ENCODE peak calls at places on chromosomes 2 and 18, in seven cellular contexts. N is GM23338, C is sigmoid colon, V is transverse colon, K is HepG2, X is K562, R is HCT116. E is an unnamed sample. For H3K4me1, the result is how much of the 10 kb centered on the place peaks cover.

GRCh38 chr2:82198809-82199492 is 1894.4 kb upstream of the LRRTM1 start:
- DNase-seq in K (no peak), C (no peak), R (no peak), V (no peak), N (peak), X (no peak), E (no peak)

GRCh38 chr2:5727242-5727641 is 35.1 kb downstream of the SOX11 start:
- DNase-seq in K (no peak), R (no peak), N (no peak), X (no peak), C (no peak), V (no peak), E (no peak)

GRCh38 chr2:164721425-164721824 is 100.1 kb upstream of the GRB14 start:
- DNase-seq in C (no peak), V (no peak), X (no peak), N (no peak), R (no peak), K (no peak), E (no peak)

GRCh38 chr18:69777248-69777647 is 170.4 kb downstream of the CD226 start:
- DNase-seq in V (no peak), N (no peak), C (no peak), X (no peak), K (no peak), R (no peak), E (no peak)

GRCh38 chr2:237612527-237613357 is 14.6 kb upstream of the LRRFIP1 start:
- DNase-seq in V (no peak), N (no peak), R (no peak), C (no peak), X (no peak), K (no peak), E (no peak)

GRCh38 chr2:197212344-197213262 is 98.0 kb downstream of the ANKRD44 start:
- DNase-seq in V (no peak), C (no peak), R (no peak), K (no peak), N (no peak), X (no peak), E (no peak)

GRCh38 chr2:8456149-8457091 is 225.4 kb upstream of the ID2 start:
- DNase-seq in V (no peak), K (no peak), R (no peak), X (no peak), N (peak), C (peak), E (no peak)

GRCh38 chr2:184047536-184047935 is 550.8 kb upstream of the ZNF804A start:
- DNase-seq in X (no peak), N (no peak), K (no peak), C (no peak), R (no peak), V (no peak), E (no peak)

GRCh38 chr2:128310094-128310716 is 8.5 kb downstream of the HS6ST1 start:
- DNase-seq in K (no peak), R (no peak), X (no peak), N (no peak), V (no peak), C (no peak), E (no peak)

GRCh38 chr18:56200381-56200831 is 438.0 kb downstream of the TXNL1 start:
- DNase-seq in K (no peak), V (no peak), X (no peak), R (no peak), C (no peak), N (no peak), E (no peak)

GRCh38 chr18:77254711-77255110 is 5.1 kb downstream of the GALR1 start:
- DNase-seq in K (no peak), X (no peak), C (no peak), V (no peak), R (no peak), N (peak), E (no peak)

GRCh38 chr2:175176624-175177023 is 4.9 kb downstream of the ATP5MC3 start:
- DNase-seq in X (no peak), N (no peak), R (no peak), V (no peak), K (no peak), C (no peak), E (no peak)

GRCh38 chr2:110126926-110127325 is 11.3 kb upstream of the MALL start:
- DNase-seq in X (no peak), N (no peak), R (no peak), C (no peak), V (no peak), K (peak), E (no peak)

GRCh38 chr2:29015701-29016470 is 34.8 kb downstream of the TOGARAM2 start:
- DNase-seq in R (no peak), C (no peak), K (no peak), X (no peak), V (no peak), N (no peak), E (no peak)

GRCh38 chr2:29013046-29013780 is 32.1 kb downstream of the TOGARAM2 start:
- DNase-seq in N (no peak), V (no peak), K (no peak), C (no peak), X (no peak), R (no peak), E (no peak)

GRCh38 chr2:29014331-29014730 is 33.2 kb downstream of the TOGARAM2 start:
- DNase-seq in C (no peak), K (no peak), V (no peak), N (no peak), X (no peak), R (no peak), E (no peak)

GRCh38 chr2:29016500-29016899 is 35.4 kb downstream of the TOGARAM2 start:
- DNase-seq in C (no peak), N (no peak), K (no peak), R (no peak), V (no peak), X (no peak), E (no peak)

DNA sequence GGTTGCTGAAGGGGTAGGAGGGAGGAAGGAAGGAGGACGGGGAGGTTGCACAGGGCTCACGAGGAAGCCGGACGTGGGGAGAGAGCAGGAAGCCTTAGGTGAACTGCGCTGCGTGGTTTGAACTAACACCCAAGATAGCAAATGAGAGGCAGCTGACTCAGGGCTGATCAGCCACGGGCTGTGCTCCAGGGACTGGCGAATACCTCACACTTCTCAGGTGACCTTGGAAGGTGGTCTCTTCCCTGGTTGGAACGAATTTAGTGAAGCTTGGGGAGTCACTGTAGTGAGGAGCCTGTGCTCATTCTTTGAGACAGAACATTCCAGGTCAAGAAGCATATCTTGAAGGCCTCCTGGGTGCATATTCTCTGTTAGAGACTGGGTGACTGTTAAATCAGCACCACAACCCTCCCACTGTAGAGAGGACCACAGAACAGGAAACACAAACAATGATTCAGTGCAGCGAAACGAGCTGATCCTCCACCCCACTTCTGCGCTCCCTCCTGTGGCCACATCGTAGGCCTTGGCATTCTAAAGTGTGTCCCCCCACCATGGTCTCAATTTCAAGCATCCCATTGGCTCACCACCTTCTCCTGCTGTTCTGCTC is 33.8 kb downstream of the TOGARAM2 start:
- DNase-seq in C (no peak), K (no peak), X (peak), N (no peak), V (peak), R (no peak), E (no peak)
- H3K4me1 ChIP-seq in C (under half), K (under half), X (under half), N (under half), V (under half), R (under half), E (under half)

DNA sequence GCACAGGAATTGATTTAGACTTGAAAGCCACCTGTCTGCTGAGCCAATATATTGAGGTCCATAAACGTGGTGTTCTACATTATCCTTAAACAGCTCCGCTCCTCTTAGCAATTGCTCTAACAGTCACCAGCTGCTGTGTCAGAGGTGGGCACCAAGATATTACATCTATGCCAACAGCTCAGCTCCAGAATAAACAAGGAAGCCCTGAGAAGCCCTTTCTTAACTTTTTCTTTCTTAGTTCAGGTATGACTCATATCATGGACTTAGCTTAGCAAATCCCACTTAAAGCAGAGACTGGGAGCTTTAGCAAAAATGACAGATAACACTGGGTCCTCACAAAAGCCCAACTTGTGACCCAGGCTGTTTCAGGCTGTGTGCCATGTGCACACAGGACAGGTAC is 436.6 kb downstream of the IRS1 start:
- DNase-seq in V (no peak), R (no peak), N (no peak), X (no peak), K (no peak), C (no peak), E (no peak)
- H3K27ac ChIP-seq in V (no peak), R (peak), N (no peak), X (no peak), K (no peak), C (no peak), E (no peak)

DNA sequence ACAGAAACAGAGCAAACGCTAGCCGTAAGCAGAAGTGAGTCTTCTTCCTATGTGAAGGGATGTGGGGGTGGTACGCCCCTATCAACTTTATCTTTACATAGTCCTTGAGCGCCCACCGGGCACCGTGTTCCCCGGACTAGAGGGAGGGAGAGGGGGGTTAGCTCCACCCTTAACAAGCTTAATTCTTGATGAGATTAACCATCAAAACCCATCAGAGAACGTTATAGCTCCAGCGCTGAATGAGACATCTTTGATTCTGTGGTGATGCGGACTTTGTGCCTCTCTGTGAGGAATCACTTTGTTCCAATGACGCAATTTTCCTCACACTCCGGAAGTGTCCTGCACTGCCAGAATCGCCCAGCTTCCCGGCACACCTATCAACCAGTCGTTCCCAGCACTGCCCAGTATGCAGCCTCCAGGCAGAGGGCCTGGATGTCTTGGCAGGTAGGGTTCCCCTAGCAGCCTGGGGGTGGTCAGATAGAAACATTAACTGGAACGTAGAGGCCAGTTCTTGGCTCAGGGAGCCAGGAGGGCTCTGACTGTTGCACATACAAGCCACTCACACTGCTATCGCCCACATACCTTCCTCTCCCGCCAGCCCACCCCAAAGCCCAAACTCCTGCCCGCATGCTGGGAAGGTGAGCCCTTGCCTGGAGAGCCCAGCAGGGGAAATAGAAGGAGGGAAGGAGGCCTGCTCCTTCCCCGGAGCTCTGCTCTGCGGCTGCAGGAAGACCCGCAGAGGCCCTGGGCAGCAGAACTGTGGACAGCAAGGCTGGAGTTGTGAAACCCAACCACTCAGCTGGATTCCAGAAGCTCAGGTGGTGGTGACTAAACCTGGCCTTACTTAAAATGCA is 1.9 kb upstream of the ODC1 start:
- DNase-seq in R (no peak), C (no peak), V (peak), X (no peak), N (no peak), K (peak), E (no peak)
- TF ChIP-seq POLR2AphosphoS5 in R (peak), C (no peak), V (peak), X (no peak), N (no peak), K (peak), E (no peak)

GRCh38 chr2:212901604-212902275 is 249.7 kb downstream of the IKZF2 start:
- DNase-seq in N (no peak), K (no peak), R (no peak), C (no peak), V (peak), X (no peak), E (no peak)
- H3K4me1 ChIP-seq in N (under half), K (under half), R (under half), C (under half), V (under half), X (under half), E (under half)

DNA sequence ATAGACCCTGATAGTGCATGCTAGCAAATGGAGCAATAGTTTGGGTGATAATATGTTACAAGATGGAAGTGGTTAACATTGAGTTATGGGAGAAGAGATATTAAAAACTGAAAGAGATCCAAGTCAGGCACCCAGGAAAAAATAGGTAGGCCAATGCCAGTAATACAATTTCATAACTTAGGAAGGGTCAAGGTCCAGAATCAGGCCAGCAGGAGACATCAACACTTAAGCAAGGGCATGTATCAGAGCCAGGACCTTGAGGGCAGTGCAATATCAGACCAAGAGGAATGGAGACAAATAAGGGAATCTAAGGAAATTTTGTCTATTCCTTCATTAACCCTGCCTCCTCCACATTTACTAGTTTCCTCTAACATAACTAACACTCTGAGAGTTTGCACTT is 124.1 kb upstream of the NYAP2 start:
- DNase-seq in V (no peak), X (no peak), R (no peak), C (no peak), K (no peak), N (no peak), E (no peak)
- H3K27ac ChIP-seq in V (no peak), X (no peak), R (no peak), C (no peak), K (no peak), N (no peak), E (no peak)

DNA sequence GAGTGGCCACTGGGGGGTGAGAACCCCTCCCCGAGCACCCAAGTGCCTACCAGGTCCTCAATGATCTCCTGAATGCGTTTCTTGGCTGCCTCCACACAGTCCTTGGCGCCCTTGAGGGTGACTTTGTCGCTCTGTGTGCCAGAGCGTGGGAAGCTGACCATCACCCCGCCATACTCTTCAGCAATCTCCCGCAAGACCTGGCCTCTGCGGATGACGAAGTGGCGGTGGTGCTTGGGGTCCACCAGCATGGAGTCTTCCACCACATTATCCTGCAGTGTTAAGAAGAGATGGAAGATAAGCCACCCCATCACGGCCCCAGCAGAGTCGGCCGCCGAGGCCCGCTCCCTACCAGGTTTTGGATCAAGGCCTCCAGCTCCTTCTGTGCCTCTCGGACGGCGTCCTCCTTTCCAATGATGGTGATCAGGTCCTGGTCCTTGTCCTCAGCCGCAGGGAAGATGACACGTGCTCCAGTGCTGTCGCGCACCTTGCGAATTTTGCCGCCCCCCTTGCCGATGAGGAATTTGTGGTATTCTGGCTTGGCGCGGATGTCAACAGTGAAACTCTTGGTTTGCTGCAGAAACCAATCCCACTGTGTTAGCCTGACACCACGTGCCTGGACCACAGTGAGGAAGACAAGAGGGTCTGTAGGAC is 51.2 kb downstream of the ANO7 start:
- DNase-seq in N (no peak), K (no peak), C (no peak), R (no peak), X (no peak), V (no peak), E (no peak)
- TF ChIP-seq POLR2AphosphoS5 in N (no peak), K (no peak), C (no peak), R (no peak), X (no peak), V (no peak), E (no peak)

GRCh38 chr2:44951714-44952113 is 10.2 kb downstream of the SIX3 start:
- DNase-seq in X (no peak), V (no peak), C (no peak), R (no peak), N (no peak), K (no peak), E (no peak)
- H3K4me1 ChIP-seq in X (under half), V (under half), C (under half), R (under half), N (half or more), K (under half), E (under half)

DNA sequence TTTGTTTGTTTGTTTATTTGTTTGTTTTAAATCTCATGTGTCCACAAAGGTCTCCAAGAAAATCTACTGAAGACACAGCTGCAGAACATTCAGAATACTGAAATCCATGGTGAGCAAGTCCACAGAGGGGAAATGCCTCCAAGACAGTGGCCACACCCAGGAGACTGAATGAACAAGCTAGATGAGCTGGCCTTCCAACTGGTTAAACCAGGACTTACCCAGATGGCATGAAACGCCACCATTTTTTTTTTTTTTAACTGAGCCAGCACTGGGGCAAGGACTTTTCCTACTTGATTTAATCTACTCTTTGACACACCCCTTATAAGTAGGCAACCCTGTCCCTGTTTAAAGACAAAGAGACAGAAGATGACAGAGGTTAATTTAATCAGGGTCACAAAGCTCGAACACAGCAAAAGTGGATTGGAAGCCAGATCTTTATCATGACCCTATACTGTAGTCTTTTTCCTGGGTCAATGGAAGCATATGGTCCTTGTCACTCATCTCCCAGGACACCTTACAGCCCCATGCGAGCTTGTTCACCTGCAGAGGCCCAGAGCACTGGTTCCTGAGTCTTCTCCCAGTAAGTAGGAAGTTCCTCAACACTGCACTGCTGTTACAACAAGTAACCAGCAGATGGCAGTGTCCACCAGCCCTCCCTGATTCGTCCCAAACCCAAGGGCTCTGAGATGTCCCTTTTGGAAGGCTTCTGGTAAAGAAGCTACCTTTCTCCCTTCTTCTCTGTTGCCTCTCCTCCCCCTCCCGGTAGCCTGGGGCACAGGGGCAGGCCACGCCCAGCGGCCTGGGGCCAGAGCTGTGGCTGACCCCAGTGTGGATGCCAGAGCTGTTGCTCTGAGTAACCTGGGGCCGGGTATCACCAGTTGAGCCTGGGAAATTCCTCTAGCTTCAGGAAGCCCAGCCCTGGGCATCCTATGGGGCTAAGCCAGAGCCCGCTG is 5.6 kb upstream of the GDF7 start:
- DNase-seq in K (peak), V (peak), C (peak), X (peak), R (peak), N (peak), E (peak)
- H3K27ac ChIP-seq in K (no peak), V (no peak), C (no peak), X (no peak), R (no peak), N (no peak), E (no peak)

DNA sequence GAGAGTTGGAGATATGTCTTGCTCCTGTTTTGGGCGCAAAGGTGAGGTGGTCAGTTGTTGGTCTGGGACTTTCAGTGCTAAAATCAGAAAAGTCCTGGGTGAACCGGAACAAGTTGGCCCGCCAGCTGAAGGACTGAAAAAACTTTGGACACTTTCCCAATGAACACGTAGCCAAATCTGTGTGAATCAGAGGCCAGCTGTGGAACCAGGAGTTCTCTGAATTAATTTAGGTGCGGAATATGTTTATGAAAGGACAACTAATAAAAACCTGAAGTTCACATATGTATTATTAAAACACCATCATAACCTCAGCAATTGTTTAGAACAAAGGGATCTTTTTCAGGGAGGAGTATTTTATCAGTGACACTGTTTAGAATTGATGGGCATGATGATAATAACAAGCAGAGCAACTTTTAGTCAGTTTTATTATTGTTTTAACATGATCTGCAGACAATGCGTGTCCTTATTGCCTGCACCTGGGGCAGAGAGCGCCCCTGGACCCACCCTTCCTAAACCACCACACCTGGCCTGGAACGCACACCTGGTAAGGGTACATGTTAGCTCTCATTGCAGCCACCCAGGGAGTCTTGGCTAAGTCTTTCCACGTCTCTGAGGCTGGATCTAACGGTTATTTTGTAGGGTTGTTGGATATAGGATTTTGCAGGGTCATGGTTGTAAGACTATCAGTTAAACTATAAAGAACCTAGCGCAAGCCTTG is 9.9 kb upstream of the ODC1 start:
- DNase-seq in K (no peak), X (no peak), V (no peak), C (no peak), R (no peak), N (no peak), E (peak)
- TF ChIP-seq POLR2AphosphoS5 in K (no peak), X (no peak), V (no peak), C (peak), R (no peak), N (no peak), E (peak)